ENCODE peak calls at places on chromosome 18, in ten cellular contexts. B is RWPE1; D is iris pigment epithelial cell; V is CD4-positive, alpha-beta memory T cell; A is LoVo; T is H54; P is IMR-90; H is NCI-H2171; Z is Caco-2; Q is NCI-H1092 treated with DMSO at 0.1 percent for 48 hours. R is an unnamed sample.

GRCh38 chr18:13915973-13916372 is 637 bp upstream of the MC2R start:
- DNase-seq in B (no peak), D (no peak), V (no peak), A (no peak), T (no peak), P (no peak), H (peak; percentile 50), Z (no peak), Q (no peak), R (no peak)

GRCh38 chr18:37640504-37640903 is 74.9 kb upstream of the CELF4 start:
- DNase-seq in B (no peak), D (no peak), V (no peak), A (no peak), T (no peak), P (no peak), H (no peak), Z (no peak), Q (no peak), R (no peak)

GRCh38 chr18:74534150-74534969 is at the start of gene CNDP1:
- DNase-seq in B (no peak), D (no peak), V (no peak), A (no peak), T (no peak), P (no peak), H (no peak), Z (no peak), Q (no peak), R (no peak)

GRCh38 chr18:8816805-8817204 is 111.4 kb downstream of the MTCL1 start:
- DNase-seq in B (no peak), D (peak; percentile 83), V (no peak), A (no peak), T (no peak), P (peak; percentile 84), H (no peak), Z (no peak), Q (no peak), R (no peak)

GRCh38 chr18:9706081-9706935 is 1.8 kb upstream of the RAB31 start:
- DNase-seq in B (no peak), D (no peak), V (no peak), A (no peak), T (no peak), P (peak; percentile 28), H (no peak), Z (no peak), Q (no peak), R (no peak)

GRCh38 chr18:30121397-30121796 is 921.1 kb downstream of the DSC3 start:
- DNase-seq in B (no peak), D (no peak), V (no peak), A (no peak), T (no peak), P (no peak), H (no peak), Z (no peak), Q (no peak), R (no peak)

GRCh38 chr18:51164327-51165290 is 32.9 kb downstream of the MEX3C start:
- DNase-seq in B (no peak), D (no peak), V (no peak), A (no peak), T (no peak), P (no peak), H (no peak), Z (no peak), Q (no peak), R (no peak)

GRCh38 chr18:77650799-77651385 is 401.2 kb downstream of the GALR1 start:
- DNase-seq in B (no peak), D (peak; percentile 41), V (peak; percentile 39), A (no peak), T (peak; percentile 22), P (no peak), H (peak; percentile 32), Z (peak; percentile 51), Q (peak; percentile 86), R (peak; percentile 27)

GRCh38 chr18:28458751-28459150 is 281.8 kb upstream of the CDH2 start:
- DNase-seq in B (no peak), D (no peak), V (no peak), A (no peak), T (no peak), P (no peak), H (no peak), Z (no peak), Q (no peak), R (no peak)

GRCh38 chr18:74990563-74991081 is 218.3 kb downstream of the PTGR3 start:
- DNase-seq in B (no peak), D (peak; percentile 54), V (no peak), A (no peak), T (no peak), P (peak; percentile 6), H (peak; percentile 69), Z (no peak), Q (peak; percentile 92), R (no peak)

GRCh38 chr18:76422838-76423237 is 72.2 kb downstream of the ZNF516 start:
- DNase-seq in B (no peak), D (no peak), V (no peak), A (no peak), T (no peak), P (no peak), H (no peak), Z (no peak), Q (no peak), R (no peak)

GRCh38 chr18:78993014-78993926 is 13.7 kb downstream of the SALL3 start:
- DNase-seq in B (no peak), D (no peak), V (no peak), A (no peak), T (no peak), P (no peak), H (no peak), Z (no peak), Q (no peak), R (no peak)

GRCh38 chr18:12948055-12948804 is 419 bp downstream of the SEH1L start:
- DNase-seq in B (peak; percentile 89), D (peak; percentile 96), V (peak; percentile 99), A (peak; percentile 89), T (peak; percentile 81), P (peak; percentile 93), H (peak; percentile 90), Z (peak; percentile 96), Q (peak; percentile 87), R (peak; percentile 98)

GRCh38 chr18:34801769-34802168 is 91.7 kb downstream of the DTNA start:
- DNase-seq in B (peak; percentile 3), D (peak; percentile 50), V (no peak), A (no peak), T (no peak), P (peak; percentile 72), H (no peak), Z (no peak), Q (no peak), R (no peak)

GRCh38 chr18:36560187-36560586 is 262.7 kb downstream of the FHOD3 start:
- DNase-seq in B (no peak), D (no peak), V (no peak), A (no peak), T (no peak), P (no peak), H (no peak), Z (no peak), Q (no peak), R (no peak)

GRCh38 chr18:54700580-54700979 is 109.5 kb downstream of the DYNAP start:
- DNase-seq in B (no peak), D (no peak), V (no peak), A (no peak), T (no peak), P (no peak), H (no peak), Z (no peak), Q (no peak), R (no peak)

GRCh38 chr18:50218432-50219197 is 23.7 kb upstream of the MYO5B start:
- DNase-seq in B (no peak), D (peak; percentile 41), V (peak; percentile 13), A (peak; percentile 20), T (no peak), P (peak; percentile 14), H (no peak), Z (no peak), Q (peak; percentile 55), R (no peak)

GRCh38 chr18:41783879-41784278 is 171.2 kb upstream of the PIK3C3 start:
- DNase-seq in B (no peak), D (no peak), V (no peak), A (no peak), T (no peak), P (no peak), H (no peak), Z (no peak), Q (no peak), R (no peak)

GRCh38 chr18:27685807-27686412 is 491.0 kb downstream of the CDH2 start:
- DNase-seq in B (peak; percentile 9), D (peak; percentile 59), V (no peak), A (peak; percentile 9), T (no peak), P (peak; percentile 39), H (peak; percentile 57), Z (peak; percentile 31), Q (peak; percentile 38), R (no peak)

R was measured in activated T-helper 9 cell treated with anti-CD3 and anti-CD28 coated beads, Interleukin-2, amount 50 U/mL, for 16 hours.